ENCODE peak calls at places on chromosomes 7 and 10, in seven cellular contexts. P, Q, R, B, Y, H and N are unnamed samples.

GRCh38 chr10:31822150-31822549 is 106.5 kb downstream of the ARHGAP12 start:
- DNase-seq in R (no peak), Q (no peak), B (no peak), P (no peak), Y (peak), H (peak), N (no peak)

GRCh38 chr10:78634389-78634815 is 434.4 kb upstream of the ZMIZ1 start:
- DNase-seq in R (no peak), Y (peak), Q (no peak), B (no peak), H (no peak), P (peak), N (peak)

GRCh38 chr7:70303309-70303708 is 705.0 kb downstream of the AUTS2 start:
- DNase-seq in Q (no peak), H (no peak), R (no peak), P (no peak), Y (no peak), B (no peak), N (peak)

GRCh38 chr10:123643315-123643714 is 22.8 kb upstream of the GPR26 start:
- DNase-seq in Y (no peak), H (no peak), P (no peak), B (no peak), Q (no peak), R (no peak), N (no peak)

GRCh38 chr10:1070939-1071338 is 14.8 kb downstream of the WDR37 start:
- DNase-seq in Q (no peak), R (no peak), B (no peak), H (no peak), P (no peak), Y (peak), N (no peak)

GRCh38 chr7:64223366-64223765 is 4.9 kb upstream of the ZNF679 start:
- DNase-seq in Y (no peak), Q (no peak), H (no peak), P (no peak), B (no peak), R (no peak), N (no peak)

GRCh38 chr10:74418285-74418872 is 267.4 kb downstream of the ADK start:
- DNase-seq in H (no peak), P (no peak), B (no peak), R (peak), Q (no peak), Y (no peak), N (no peak)

GRCh38 chr7:85954961-85955360 is 688.7 kb upstream of the GRM3 start:
- DNase-seq in Y (no peak), B (no peak), P (no peak), H (no peak), R (no peak), Q (no peak), N (no peak)

GRCh38 chr7:36109013-36109627 is 43.9 kb upstream of the EEPD1 start:
- DNase-seq in H (no peak), Y (no peak), R (no peak), B (no peak), P (no peak), Q (no peak), N (no peak)

GRCh38 chr10:29757551-29758297 is 123.0 kb upstream of the SVIL start:
- DNase-seq in B (no peak), P (peak), R (no peak), Q (peak), Y (peak), H (no peak), N (no peak)

GRCh38 chr10:103493911-103494877 is 689 bp downstream of the NEURL1 start:
- DNase-seq in Q (peak), Y (no peak), R (no peak), H (no peak), P (no peak), B (peak), N (no peak)

GRCh38 chr7:139855498-139856270 is 26.6 kb downstream of the TBXAS1 start:
- DNase-seq in R (peak), Y (no peak), B (no peak), Q (peak), H (no peak), P (no peak), N (peak)

GRCh38 chr7:69062020-69062760 is 536.1 kb upstream of the AUTS2 start:
- DNase-seq in B (no peak), R (no peak), P (no peak), H (peak), Q (no peak), Y (peak), N (peak)

GRCh38 chr10:5659702-5660528 is 6.5 kb downstream of the ASB13 start:
- DNase-seq in Q (no peak), Y (peak), P (peak), B (no peak), R (no peak), H (peak), N (peak)

GRCh38 chr10:43313901-43314300 is 47.0 kb upstream of the RASGEF1A start:
- DNase-seq in H (no peak), Y (no peak), Q (no peak), R (no peak), B (no peak), P (no peak), N (no peak)